ENCODE peak calls at places on chromosome 20, in four cellular contexts. I is endothelial cell of umbilical vein, J is K562, E is GM12878. R is an unnamed sample.

GRCh38 chr20:3890410-3890751 is 1.2 kb downstream of the PANK2 start:
- DNase-seq in I (no peak), E (no peak), J (peak), R (peak)

GRCh38 chr20:56687061-56687460 is 58.0 kb downstream of the TFAP2C start:
- DNase-seq in J (no peak), E (no peak), I (no peak), R (no peak)

GRCh38 chr20:6122873-6123649 is at the start of gene FERMT1:
- DNase-seq in J (no peak), E (no peak), I (peak), R (peak)

GRCh38 chr20:62409935-62410741 is 3.1 kb upstream of the CABLES2 start:
- DNase-seq in E (no peak), I (peak), J (peak), R (no peak)

GRCh38 chr20:19095762-19096161 is 116.7 kb upstream of the SLC24A3 start:
- DNase-seq in E (no peak), J (no peak), I (no peak), R (no peak)

GRCh38 chr20:7015257-7015656 is 247.8 kb downstream of the BMP2 start:
- DNase-seq in E (no peak), I (no peak), J (no peak), R (no peak)

GRCh38 chr20:4896971-4897497 is 104.3 kb downstream of the SLC23A2 start:
- DNase-seq in J (peak), E (no peak), I (no peak), R (no peak)

GRCh38 chr20:41895216-41895615 is 277.0 kb upstream of the CHD6 start:
- DNase-seq in I (no peak), E (no peak), J (no peak), R (no peak)

GRCh38 chr20:50552979-50553378 is 42.8 kb downstream of the PTPN1 start:
- DNase-seq in I (no peak), E (no peak), J (no peak), R (no peak)

GRCh38 chr20:50548396-50548795 is 38.2 kb downstream of the PTPN1 start:
- DNase-seq in E (no peak), J (no peak), I (no peak), R (no peak)

GRCh38 chr20:50547956-50548355 is 37.8 kb downstream of the PTPN1 start:
- DNase-seq in J (no peak), E (no peak), I (no peak), R (no peak)

GRCh38 chr20:50551288-50551687 is 41.1 kb downstream of the PTPN1 start:
- DNase-seq in I (no peak), J (no peak), E (no peak), R (peak)

GRCh38 chr20:50550531-50550930 is 40.3 kb downstream of the PTPN1 start:
- DNase-seq in E (no peak), J (no peak), I (no peak), R (no peak)
- TF ChIP-seq FOS in E (no peak), J (no peak), I (no peak), R (no peak)

GRCh38 chr20:61052195-61052594 is 199.9 kb upstream of the CDH4 start:
- DNase-seq in I (no peak), J (no peak), E (no peak), R (no peak)
- TF ChIP-seq FOS in I (no peak), J (no peak), E (no peak), R (no peak)

GRCh38 chr20:51043811-51044210 is 20.9 kb upstream of the KCNG1 start:
- DNase-seq in J (no peak), E (no peak), I (no peak), R (peak)
- TF ChIP-seq FOS in J (no peak), E (no peak), I (no peak), R (peak)

GRCh38 chr20:10250902-10251301 is 32.3 kb downstream of the SNAP25 start:
- DNase-seq in I (no peak), J (no peak), E (no peak), R (no peak)

GRCh38 chr20:10249822-10250221 is 31.2 kb downstream of the SNAP25 start:
- DNase-seq in E (no peak), I (no peak), J (no peak), R (no peak)

GRCh38 chr20:10249048-10249770 is 30.6 kb downstream of the SNAP25 start:
- DNase-seq in I (no peak), J (no peak), E (no peak), R (peak)

GRCh38 chr20:10255846-10256245 is 37.2 kb downstream of the SNAP25 start:
- DNase-seq in I (no peak), E (no peak), J (no peak), R (no peak)

DNA sequence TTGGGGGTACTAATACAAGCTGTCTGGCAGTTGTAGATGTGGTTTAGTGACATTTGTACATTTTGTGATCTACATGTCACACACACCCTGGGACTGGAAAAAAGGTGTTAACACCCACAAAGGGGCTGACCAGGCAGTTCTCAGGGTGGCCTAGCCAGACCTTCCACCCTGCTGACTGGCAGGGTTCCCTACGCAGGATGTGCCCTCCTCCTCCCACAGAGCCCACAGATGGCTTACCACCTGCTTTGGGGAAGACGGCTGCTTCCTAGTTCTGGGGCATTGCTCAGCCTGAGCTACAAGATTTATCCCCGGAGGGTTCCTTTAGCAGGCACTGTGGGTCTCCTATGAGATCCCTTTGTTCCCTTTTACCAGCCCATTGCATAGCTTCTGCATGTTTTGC is 35.1 kb downstream of the SNAP25 start:
- DNase-seq in I (no peak), J (no peak), E (no peak), R (no peak)
- TF ChIP-seq FOS in I (no peak), J (no peak), E (no peak), R (no peak)

DNA sequence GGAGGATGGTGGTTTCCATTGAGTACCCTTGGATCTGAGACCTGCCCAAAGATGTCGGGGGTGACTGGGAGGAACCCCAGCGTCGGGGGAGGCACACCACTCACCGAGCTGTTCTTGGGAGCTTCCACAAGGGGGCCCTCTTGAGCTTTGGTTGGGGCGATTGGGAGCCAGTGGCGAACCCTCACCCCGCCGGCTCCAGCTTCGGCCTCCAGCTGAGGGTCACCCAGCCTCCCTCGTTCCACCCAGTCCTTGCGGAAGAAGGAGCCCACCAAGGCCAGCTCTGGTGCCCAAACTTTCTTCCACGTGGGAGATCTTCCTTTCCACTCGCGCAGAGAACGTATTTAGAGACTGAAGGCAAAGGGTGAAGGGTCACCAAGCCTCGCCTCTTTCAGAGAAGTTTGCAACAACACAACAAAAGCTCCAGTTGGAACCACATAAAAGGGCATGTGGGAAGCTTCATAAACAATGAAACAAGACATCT is 33.6 kb downstream of the APCDD1L start:
- DNase-seq in I (peak), E (no peak), J (peak), R (no peak)
- TF ChIP-seq FOS in I (no peak), E (no peak), J (no peak), R (no peak)

DNA sequence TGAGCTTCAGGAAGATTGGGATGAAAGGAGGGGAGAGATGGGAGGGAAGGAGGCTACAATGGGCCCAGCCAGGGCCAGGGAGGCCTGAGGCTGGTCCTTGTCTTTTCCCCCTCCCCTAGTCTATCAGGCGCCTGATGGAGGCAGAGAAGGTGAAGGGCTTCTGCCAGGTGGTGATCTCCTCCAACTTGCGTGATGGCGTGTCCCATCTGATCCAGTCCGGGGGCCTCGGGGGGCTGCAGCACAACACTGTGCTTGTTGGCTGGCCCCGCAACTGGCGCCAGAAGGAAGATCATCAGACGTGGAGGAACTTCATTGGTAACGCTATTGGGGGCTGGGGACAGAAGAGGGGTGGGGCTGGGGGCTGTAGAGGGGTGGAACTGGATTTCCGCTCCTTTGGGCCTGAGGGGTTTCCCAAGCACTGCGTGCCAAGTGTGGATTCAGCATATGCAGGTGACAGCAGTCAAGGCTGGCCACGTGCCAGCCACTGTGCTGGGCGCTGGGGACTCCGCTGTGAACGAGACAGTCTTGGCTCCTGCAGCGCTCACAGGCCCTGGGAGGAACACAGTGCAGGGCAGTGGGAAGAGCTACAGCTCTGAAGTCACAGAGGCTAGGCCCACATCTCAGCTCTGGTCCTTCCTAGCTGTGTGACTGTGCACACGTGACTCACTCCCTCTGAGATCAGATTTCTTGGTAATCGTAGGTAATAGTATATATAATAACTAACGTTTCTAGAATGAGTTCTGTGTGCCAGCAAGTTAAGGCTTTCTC is 22.7 kb downstream of the SLC12A5 start:
- DNase-seq in I (no peak), E (no peak), J (no peak), R (peak)
- TF ChIP-seq FOS in I (no peak), E (no peak), J (no peak), R (no peak)

GRCh38 chr20:24764027-24764797 is 184.9 kb upstream of the CST7 start:
- DNase-seq in E (no peak), J (no peak), I (no peak), R (no peak)

GRCh38 chr20:24761220-24762065 is 187.6 kb upstream of the CST7 start:
- DNase-seq in I (no peak), J (no peak), E (no peak), R (no peak)

GRCh38 chr20:24762371-24762770 is 186.7 kb upstream of the CST7 start:
- DNase-seq in E (no peak), J (no peak), I (no peak), R (no peak)

GRCh38 chr20:24763386-24764026 is 185.6 kb upstream of the CST7 start:
- DNase-seq in J (no peak), I (no peak), E (no peak), R (no peak)

GRCh38 chr20:24762791-24763350 is 186.2 kb upstream of the CST7 start:
- DNase-seq in I (no peak), J (no peak), E (no peak), R (no peak)
- TF ChIP-seq FOS in I (no peak), J (no peak), E (no peak), R (no peak)

GRCh38 chr20:54980321-54980960 is 505.0 kb downstream of the DOK5 start:
- DNase-seq in I (no peak), E (no peak), J (peak), R (no peak)
- TF ChIP-seq FOS in I (no peak), E (no peak), J (no peak), R (no peak)

DNA sequence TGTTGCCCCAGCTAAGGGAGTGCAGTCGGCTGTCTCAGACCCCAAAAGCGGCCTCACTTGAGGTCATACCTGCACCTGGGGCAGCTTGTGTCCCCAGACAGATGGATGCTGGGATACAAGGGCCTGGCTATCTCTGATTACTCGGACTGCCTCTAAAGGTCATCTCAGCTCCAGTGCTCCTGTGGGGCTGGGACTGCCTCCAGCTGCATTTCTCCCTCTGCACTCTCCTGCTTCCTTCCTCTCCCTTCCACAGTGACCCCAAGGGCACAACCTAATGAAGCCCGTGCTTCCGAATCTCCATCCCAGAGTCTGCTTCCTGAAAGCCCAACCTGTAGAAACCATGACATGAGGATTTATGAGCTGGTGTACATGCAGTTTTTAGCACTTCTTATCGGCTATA is 22.8 kb upstream of the OCSTAMP start:
- DNase-seq in J (peak), E (no peak), I (peak), R (no peak)
- TF ChIP-seq FOS in J (no peak), E (no peak), I (no peak), R (no peak)